ENCODE peak calls at places on chromosomes 2 and 18, in four cellular contexts. X is T-helper 17 cell; G is activated naive CD8-positive, alpha-beta T cell treated with anti-CD3 and anti-CD28 coated beads, Interleukin-2, amount 50 U/mL, for 16 hours; W is GM03348. I is an unnamed sample.

GRCh38 chr2:127614731-127615130 is 31.2 kb upstream of the GPR17 start:
- DNase-seq in G (no peak), W (peak; percentile 84), X (no peak), I (no peak)

GRCh38 chr2:37052600-37053332 is 31.4 kb downstream of the HEATR5B start:
- DNase-seq in W (no peak), X (no peak), G (no peak), I (no peak)

GRCh38 chr2:111161971-111162370 is 41.3 kb downstream of the BCL2L11 start:
- DNase-seq in X (no peak), G (no peak), W (no peak), I (no peak)

GRCh38 chr18:3340015-3340681 is 78.2 kb downstream of the MYL12B start:
- DNase-seq in W (no peak), X (no peak), G (no peak), I (no peak)

GRCh38 chr2:133641942-133642341 is 73.7 kb upstream of the NCKAP5 start:
- DNase-seq in X (no peak), W (no peak), G (no peak), I (no peak)

GRCh38 chr2:182649316-182649715 is 66.7 kb upstream of the DNAJC10 start:
- DNase-seq in W (peak; percentile 22), X (no peak), G (no peak), I (no peak)

GRCh38 chr2:120148669-120149068 is 74.5 kb downstream of the TMEM185B start:
- DNase-seq in X (no peak), W (no peak), G (no peak), I (no peak)

GRCh38 chr18:27605107-27605834 is 420.2 kb upstream of the CHST9 start:
- DNase-seq in G (no peak), X (no peak), W (peak; percentile 73), I (no peak)

GRCh38 chr2:20543579-20543887 is 96.7 kb downstream of the RHOB start:
- DNase-seq in X (no peak), G (no peak), W (no peak), I (no peak)

GRCh38 chr2:233210843-233211600 is 40.5 kb upstream of the ATG16L1 start:
- DNase-seq in W (peak; percentile 93), X (no peak), G (no peak), I (peak; percentile 80)

GRCh38 chr18:24398515-24398914 is 891 bp upstream of the OSBPL1A start:
- DNase-seq in G (no peak), X (no peak), W (no peak), I (peak; percentile 54)

GRCh38 chr2:226601881-226602280 is 197.7 kb downstream of the IRS1 start:
- DNase-seq in W (peak; percentile 15), G (no peak), X (no peak), I (no peak)

GRCh38 chr2:171260471-171261424 is 100.1 kb upstream of the TLK1 start:
- DNase-seq in G (no peak), W (no peak), X (no peak), I (no peak)

GRCh38 chr18:11994708-11995444 is 13.6 kb downstream of the IMPA2 start:
- DNase-seq in X (no peak), W (peak; percentile 30), G (no peak), I (no peak)

GRCh38 chr2:201414099-201415023 is 36.9 kb downstream of the TRAK2 start:
- DNase-seq in G (no peak), W (peak; percentile 24), X (no peak), I (no peak)

GRCh38 chr2:222598611-222599010 is 57.3 kb downstream of the FARSB start:
- DNase-seq in X (no peak), W (no peak), G (no peak), I (no peak)

GRCh38 chr2:54419386-54419785 is 36.7 kb upstream of the SPTBN1 start:
- DNase-seq in G (no peak), W (peak; percentile 44), X (no peak), I (no peak)

GRCh38 chr18:3230401-3231334 is 10.9 kb upstream of the MYOM1 start:
- DNase-seq in X (no peak), G (no peak), W (no peak), I (peak; percentile 69)

GRCh38 chr2:98508690-98509054 is 64.0 kb downstream of the INPP4A start:
- DNase-seq in G (peak; percentile 64), X (no peak), W (no peak), I (no peak)

GRCh38 chr2:136115183-136115751 is 2.7 kb downstream of the CXCR4 start:
- DNase-seq in G (no peak), X (no peak), W (no peak), I (no peak)

GRCh38 chr2:128638741-128639477 is 320.2 kb upstream of the HS6ST1 start:
- DNase-seq in X (no peak), W (no peak), G (no peak), I (peak; percentile 12)

GRCh38 chr2:59237311-59237710 is 996.2 kb upstream of the FANCL start:
- DNase-seq in X (no peak), G (no peak), W (no peak), I (no peak)

GRCh38 chr2:33430856-33431255 is 45.6 kb upstream of the RASGRP3 start:
- DNase-seq in G (no peak), W (no peak), X (no peak), I (no peak)

GRCh38 chr2:40240067-40240466 is 211.8 kb downstream of the SLC8A1 start:
- DNase-seq in G (no peak), W (peak; percentile 88), X (no peak), I (no peak)

GRCh38 chr2:71453404-71454220 is at the start of gene DYSF:
- DNase-seq in G (no peak), X (no peak), W (peak; percentile 68), I (peak; percentile 76)

GRCh38 chr2:14511541-14511940 is 121.0 kb upstream of the LRATD1 start:
- DNase-seq in X (no peak), G (no peak), W (no peak), I (no peak)

GRCh38 chr2:231464576-231465540 is 574 bp upstream of the NCL start:
- DNase-seq in G (peak; percentile 97), X (peak; percentile 99), W (peak; percentile 100), I (no peak)

GRCh38 chr2:46477912-46478311 is 1.5 kb upstream of the TMEM247 start:
- DNase-seq in G (no peak), X (no peak), W (no peak), I (no peak)

GRCh38 chr2:230564805-230565779 is 147.6 kb upstream of the CAB39 start:
- DNase-seq in W (no peak), G (no peak), X (no peak), I (no peak)

GRCh38 chr2:42973771-42974170 is 181.4 kb upstream of the HAAO start:
- DNase-seq in X (no peak), W (no peak), G (no peak), I (no peak)

GRCh38 chr2:64766841-64767669 is 113.3 kb upstream of the SERTAD2 start:
- DNase-seq in W (no peak), G (no peak), X (no peak), I (no peak)

GRCh38 chr18:42137671-42138375 is 182.8 kb downstream of the PIK3C3 start:
- DNase-seq in X (no peak), W (no peak), G (no peak), I (no peak)

GRCh38 chr18:63564021-63564420 is 21.9 kb downstream of the SERPINB12 start:
- DNase-seq in X (no peak), W (no peak), G (no peak), I (no peak)

GRCh38 chr2:190581997-190582396 is 47.5 kb upstream of the NEMP2 start:
- DNase-seq in X (no peak), W (no peak), G (no peak), I (no peak)